ENCODE peak calls at places on chromosomes 13 and 19, in six cellular contexts. One of them, this sample, is unnamed.

GRCh38 chr13:100674363-100674847 is at the start of gene TMTC4:
- DNase-seq in pancreas: no peak
- DNase-seq in neural progenitor cell: peak; percentile 85
- DNase-seq in uterus: no peak
- DNase-seq in breast epithelium: no peak
- DNase-seq in fibroblast of lung: no peak
- DNase-seq in this sample: no peak

GRCh38 chr19:3073159-3073563 is 10.9 kb upstream of the TLE5 start:
- DNase-seq in pancreas: no peak
- DNase-seq in neural progenitor cell: no peak
- DNase-seq in uterus: peak; percentile 59
- DNase-seq in breast epithelium: no peak
- DNase-seq in fibroblast of lung: peak; percentile 89
- DNase-seq in this sample: no peak

GRCh38 chr13:24083722-24084421 is 76.6 kb upstream of the SPATA13 start:
- DNase-seq in pancreas: no peak
- DNase-seq in neural progenitor cell: peak; percentile 74
- DNase-seq in uterus: no peak
- DNase-seq in breast epithelium: no peak
- DNase-seq in fibroblast of lung: no peak
- DNase-seq in this sample: no peak

GRCh38 chr13:112510002-112510780 is 77.8 kb downstream of the TUBGCP3 start:
- DNase-seq in pancreas: no peak
- DNase-seq in neural progenitor cell: peak; percentile 81
- DNase-seq in uterus: no peak
- DNase-seq in breast epithelium: no peak
- DNase-seq in fibroblast of lung: peak; percentile 76
- DNase-seq in this sample: peak; percentile 37

GRCh38 chr13:112760440-112760839 is 70.6 kb downstream of the ATP11A start:
- DNase-seq in pancreas: no peak
- DNase-seq in neural progenitor cell: no peak
- DNase-seq in uterus: no peak
- DNase-seq in breast epithelium: no peak
- DNase-seq in fibroblast of lung: peak; percentile 78
- DNase-seq in this sample: no peak

GRCh38 chr13:52779028-52779612 is 39.5 kb upstream of the CNMD start:
- DNase-seq in pancreas: no peak
- DNase-seq in neural progenitor cell: peak; percentile 62
- DNase-seq in uterus: no peak
- DNase-seq in breast epithelium: no peak
- DNase-seq in fibroblast of lung: no peak
- DNase-seq in this sample: no peak

GRCh38 chr13:60019119-60019993 is 144.4 kb downstream of the DIAPH3 start:
- DNase-seq in pancreas: no peak
- DNase-seq in neural progenitor cell: no peak
- DNase-seq in uterus: no peak
- DNase-seq in breast epithelium: no peak
- DNase-seq in fibroblast of lung: peak; percentile 77
- DNase-seq in this sample: no peak

GRCh38 chr19:55226273-55226672 is 2.3 kb downstream of the TMEM86B start:
- DNase-seq in pancreas: no peak
- DNase-seq in neural progenitor cell: no peak
- DNase-seq in uterus: no peak
- DNase-seq in breast epithelium: no peak
- DNase-seq in fibroblast of lung: no peak
- DNase-seq in this sample: peak; percentile 36

GRCh38 chr13:89748716-89749115 is 1598.8 kb upstream of the MIR17HG start:
- DNase-seq in pancreas: no peak
- DNase-seq in neural progenitor cell: no peak
- DNase-seq in uterus: no peak
- DNase-seq in breast epithelium: no peak
- DNase-seq in fibroblast of lung: no peak
- DNase-seq in this sample: no peak

GRCh38 chr13:28636677-28637317 is 22.1 kb upstream of the POMP start:
- DNase-seq in pancreas: no peak
- DNase-seq in neural progenitor cell: peak; percentile 77
- DNase-seq in uterus: no peak
- DNase-seq in breast epithelium: peak; percentile 44
- DNase-seq in fibroblast of lung: peak; percentile 75
- DNase-seq in this sample: peak; percentile 60

GRCh38 chr13:94617389-94618000 is 15.8 kb downstream of the GPR180 start:
- DNase-seq in pancreas: no peak
- DNase-seq in neural progenitor cell: no peak
- DNase-seq in uterus: no peak
- DNase-seq in breast epithelium: no peak
- DNase-seq in fibroblast of lung: peak; percentile 47
- DNase-seq in this sample: no peak

GRCh38 chr19:41928221-41928683 is at the start of gene ERFL:
- DNase-seq in pancreas: no peak
- DNase-seq in neural progenitor cell: peak; percentile 52
- DNase-seq in uterus: no peak
- DNase-seq in breast epithelium: no peak
- DNase-seq in fibroblast of lung: no peak
- DNase-seq in this sample: no peak

GRCh38 chr13:113991191-113991669 is 17.4 kb upstream of the C13orf46 start:
- DNase-seq in pancreas: no peak
- DNase-seq in neural progenitor cell: no peak
- DNase-seq in uterus: no peak
- DNase-seq in breast epithelium: no peak
- DNase-seq in fibroblast of lung: no peak
- DNase-seq in this sample: no peak

GRCh38 chr13:28199089-28199488 is 60.7 kb downstream of the PAN3 start:
- DNase-seq in pancreas: no peak
- DNase-seq in neural progenitor cell: no peak
- DNase-seq in uterus: no peak
- DNase-seq in breast epithelium: no peak
- DNase-seq in fibroblast of lung: no peak
- DNase-seq in this sample: no peak

GRCh38 chr13:113005076-113005865 is 36.3 kb downstream of the MCF2L start:
- DNase-seq in pancreas: no peak
- DNase-seq in neural progenitor cell: no peak
- DNase-seq in uterus: no peak
- DNase-seq in breast epithelium: no peak
- DNase-seq in fibroblast of lung: no peak
- DNase-seq in this sample: no peak

GRCh38 chr19:29188704-29189375 is 24.1 kb downstream of the UQCRFS1 start:
- DNase-seq in pancreas: no peak
- DNase-seq in neural progenitor cell: no peak
- DNase-seq in uterus: no peak
- DNase-seq in breast epithelium: no peak
- DNase-seq in fibroblast of lung: peak; percentile 18
- DNase-seq in this sample: no peak

GRCh38 chr19:46745521-46746280 is at the start of gene FKRP:
- DNase-seq in pancreas: peak; percentile 73
- DNase-seq in neural progenitor cell: peak; percentile 69
- DNase-seq in uterus: peak; percentile 48
- DNase-seq in breast epithelium: no peak
- DNase-seq in fibroblast of lung: no peak
- DNase-seq in this sample: no peak

GRCh38 chr19:55383789-55384575 is at the start of gene TMEM238:
- DNase-seq in pancreas: peak; percentile 92
- DNase-seq in neural progenitor cell: peak; percentile 88
- DNase-seq in uterus: peak; percentile 55
- DNase-seq in breast epithelium: peak; percentile 38
- DNase-seq in fibroblast of lung: peak; percentile 69
- DNase-seq in this sample: no peak

GRCh38 chr19:58581227-58582141 is 8.3 kb upstream of the MZF1 start:
- DNase-seq in pancreas: peak; percentile 84
- DNase-seq in neural progenitor cell: peak; percentile 93
- DNase-seq in uterus: peak; percentile 87
- DNase-seq in breast epithelium: no peak
- DNase-seq in fibroblast of lung: peak; percentile 90
- DNase-seq in this sample: peak; percentile 55

GRCh38 chr19:17807731-17808316 is 12.9 kb downstream of the B3GNT3 start:
- DNase-seq in pancreas: no peak
- DNase-seq in neural progenitor cell: no peak
- DNase-seq in uterus: no peak
- DNase-seq in breast epithelium: no peak
- DNase-seq in fibroblast of lung: no peak
- DNase-seq in this sample: no peak

GRCh38 chr13:109136873-109137272 is 507.5 kb downstream of the MYO16 start:
- DNase-seq in pancreas: no peak
- DNase-seq in neural progenitor cell: no peak
- DNase-seq in uterus: no peak
- DNase-seq in breast epithelium: no peak
- DNase-seq in fibroblast of lung: no peak
- DNase-seq in this sample: no peak

GRCh38 chr13:76745246-76746200 is 140.7 kb downstream of the KCTD12 start:
- DNase-seq in pancreas: no peak
- DNase-seq in neural progenitor cell: no peak
- DNase-seq in uterus: no peak
- DNase-seq in breast epithelium: no peak
- DNase-seq in fibroblast of lung: no peak
- DNase-seq in this sample: no peak

GRCh38 chr13:59408738-59409137 is 755.0 kb downstream of the DIAPH3 start:
- DNase-seq in pancreas: no peak
- DNase-seq in neural progenitor cell: no peak
- DNase-seq in uterus: no peak
- DNase-seq in breast epithelium: no peak
- DNase-seq in fibroblast of lung: no peak
- DNase-seq in this sample: no peak

GRCh38 chr19:42279902-42280760 is 11.1 kb downstream of the CIC start:
- DNase-seq in pancreas: peak; percentile 95
- DNase-seq in neural progenitor cell: peak; percentile 94
- DNase-seq in uterus: peak; percentile 94
- DNase-seq in breast epithelium: peak; percentile 91
- DNase-seq in fibroblast of lung: peak; percentile 90
- DNase-seq in this sample: peak; percentile 92

GRCh38 chr13:27794921-27795717 is 2.8 kb downstream of the GSX1 start:
- DNase-seq in pancreas: no peak
- DNase-seq in neural progenitor cell: peak; percentile 57
- DNase-seq in uterus: no peak
- DNase-seq in breast epithelium: no peak
- DNase-seq in fibroblast of lung: no peak
- DNase-seq in this sample: no peak

GRCh38 chr19:41261474-41262190 is 2.5 kb upstream of the HNRNPUL1 start:
- DNase-seq in pancreas: no peak
- DNase-seq in neural progenitor cell: no peak
- DNase-seq in uterus: no peak
- DNase-seq in breast epithelium: no peak
- DNase-seq in fibroblast of lung: no peak
- DNase-seq in this sample: no peak

GRCh38 chr13:108361769-108362168 is 92.3 kb downstream of the TNFSF13B start:
- DNase-seq in pancreas: no peak
- DNase-seq in neural progenitor cell: no peak
- DNase-seq in uterus: no peak
- DNase-seq in breast epithelium: no peak
- DNase-seq in fibroblast of lung: no peak
- DNase-seq in this sample: no peak

GRCh38 chr19:4642625-4643024 is 3.3 kb downstream of the TNFAIP8L1 start:
- DNase-seq in pancreas: no peak
- DNase-seq in neural progenitor cell: no peak
- DNase-seq in uterus: no peak
- DNase-seq in breast epithelium: no peak
- DNase-seq in fibroblast of lung: no peak
- DNase-seq in this sample: no peak
- H3K4me3 ChIP-seq in pancreas: no peak overlapping the region
- H3K4me3 ChIP-seq in neural progenitor cell: no peak overlapping the region
- H3K4me3 ChIP-seq in uterus: no peak overlapping the region
- H3K4me3 ChIP-seq in breast epithelium: no peak overlapping the region
- H3K4me3 ChIP-seq in fibroblast of lung: no peak overlapping the region
- H3K4me3 ChIP-seq in this sample: no peak overlapping the region

DNA sequence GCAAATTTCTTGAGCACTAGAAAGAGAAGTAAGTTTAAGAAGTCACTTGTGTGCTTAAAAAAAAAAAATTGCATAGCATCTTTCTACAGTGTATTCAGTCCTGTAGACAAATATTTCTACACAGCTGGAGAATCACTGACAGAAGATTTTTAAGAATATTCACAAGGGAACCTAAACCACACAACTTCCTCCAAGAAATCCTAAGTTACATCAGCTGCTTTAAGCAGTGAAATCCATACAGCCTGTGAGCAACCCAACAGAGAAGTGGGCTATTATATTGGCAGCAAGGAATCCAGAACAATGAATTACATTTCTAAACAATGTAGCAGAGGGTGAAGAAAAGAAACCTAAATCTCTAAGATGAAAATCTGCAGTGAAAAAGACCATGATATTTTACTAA is 1.5 kb downstream of the DOCK9 start:
- DNase-seq in pancreas: no peak
- DNase-seq in neural progenitor cell: no peak
- DNase-seq in uterus: no peak
- DNase-seq in breast epithelium: no peak
- DNase-seq in fibroblast of lung: peak; percentile 75
- DNase-seq in this sample: no peak
- H3K27ac ChIP-seq in pancreas: no peak overlapping the region
- H3K27ac ChIP-seq in neural progenitor cell: peak overlapping the region; percentile 70
- H3K27ac ChIP-seq in uterus: peak overlapping the region; percentile 11
- H3K27ac ChIP-seq in breast epithelium: peak overlapping the region; percentile 67
- H3K27ac ChIP-seq in fibroblast of lung: no peak overlapping the region
- H3K27ac ChIP-seq in this sample: peak overlapping the region; percentile 0

GRCh38 chr19:13980340-13980739 is 25.8 kb downstream of the RFX1 start:
- DNase-seq in pancreas: no peak
- DNase-seq in neural progenitor cell: no peak
- DNase-seq in uterus: no peak
- DNase-seq in breast epithelium: no peak
- DNase-seq in fibroblast of lung: no peak
- DNase-seq in this sample: no peak

GRCh38 chr19:13979686-13980085 is 26.4 kb downstream of the RFX1 start:
- DNase-seq in pancreas: no peak
- DNase-seq in neural progenitor cell: no peak
- DNase-seq in uterus: no peak
- DNase-seq in breast epithelium: no peak
- DNase-seq in fibroblast of lung: no peak
- DNase-seq in this sample: no peak

GRCh38 chr19:13981467-13981866 is 24.7 kb downstream of the RFX1 start:
- DNase-seq in pancreas: no peak
- DNase-seq in neural progenitor cell: no peak
- DNase-seq in uterus: no peak
- DNase-seq in breast epithelium: no peak
- DNase-seq in fibroblast of lung: no peak
- DNase-seq in this sample: no peak

GRCh38 chr19:13981988-13982501 is 24.1 kb downstream of the RFX1 start:
- DNase-seq in pancreas: no peak
- DNase-seq in neural progenitor cell: no peak
- DNase-seq in uterus: no peak
- DNase-seq in breast epithelium: no peak
- DNase-seq in fibroblast of lung: no peak
- DNase-seq in this sample: no peak

DNA sequence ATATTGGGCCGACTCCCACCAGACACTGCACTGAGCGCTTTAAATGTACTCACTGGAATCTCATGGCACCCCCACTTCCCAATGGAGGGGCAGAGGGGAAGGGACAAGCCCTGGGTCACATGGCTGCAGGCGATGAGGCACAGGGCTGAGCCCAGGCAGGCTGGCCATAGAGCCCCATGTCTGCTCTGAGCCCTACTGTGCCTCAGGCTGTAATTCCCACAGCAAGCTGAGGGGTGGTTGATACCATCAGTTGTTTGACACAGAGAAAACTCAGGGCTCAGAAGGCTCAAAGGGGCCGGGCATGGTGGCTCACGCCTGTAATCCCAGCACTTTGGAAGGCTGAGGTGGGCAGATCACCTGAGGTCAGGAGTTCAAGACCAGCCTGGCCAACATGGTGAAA is 25.1 kb downstream of the RFX1 start:
- DNase-seq in pancreas: no peak
- DNase-seq in neural progenitor cell: no peak
- DNase-seq in uterus: no peak
- DNase-seq in breast epithelium: no peak
- DNase-seq in fibroblast of lung: no peak
- DNase-seq in this sample: no peak
- H3K4me1 ChIP-seq in pancreas: no peaks in the 10 kb centered on the region
- H3K4me1 ChIP-seq in neural progenitor cell: peaks cover 24% of the 10 kb centered on the region
- H3K4me1 ChIP-seq in uterus: peaks cover 6% of the 10 kb centered on the region
- H3K4me1 ChIP-seq in breast epithelium: peaks cover 10% of the 10 kb centered on the region
- H3K4me1 ChIP-seq in fibroblast of lung: peaks cover 3% of the 10 kb centered on the region
- H3K4me1 ChIP-seq in this sample: no peaks in the 10 kb centered on the region

GRCh38 chr13:44309771-44310767 is 63.6 kb upstream of the SERP2 start:
- DNase-seq in pancreas: no peak
- DNase-seq in neural progenitor cell: no peak
- DNase-seq in uterus: no peak
- DNase-seq in breast epithelium: no peak
- DNase-seq in fibroblast of lung: peak; percentile 70
- DNase-seq in this sample: no peak
- H3K4me3 ChIP-seq in pancreas: no peak overlapping the region
- H3K4me3 ChIP-seq in neural progenitor cell: no peak overlapping the region
- H3K4me3 ChIP-seq in uterus: no peak overlapping the region
- H3K4me3 ChIP-seq in breast epithelium: no peak overlapping the region
- H3K4me3 ChIP-seq in fibroblast of lung: no peak overlapping the region
- H3K4me3 ChIP-seq in this sample: no peak overlapping the region

This sample was measured in SJSA1.